ENCODE peak calls at places on chromosomes 16 and 17, in four cellular contexts. One of them, this sample, is unnamed.

GRCh38 chr17:79168486-79169055 is 93.9 kb downstream of the ENGASE start:
- DNase-seq in Panc1: no peak
- DNase-seq in left lung: no peak
- DNase-seq in GM23248: no peak
- DNase-seq in this sample: no peak

GRCh38 chr16:23896832-23897821 is 61.3 kb downstream of the PRKCB start:
- DNase-seq in GM23248: no peak
- DNase-seq in left lung: no peak
- DNase-seq in Panc1: no peak
- DNase-seq in this sample: no peak

GRCh38 chr17:59331929-59332889 is 754 bp downstream of the YPEL2 start:
- DNase-seq in left lung: peak; percentile 65
- DNase-seq in Panc1: no peak
- DNase-seq in GM23248: peak; percentile 70
- DNase-seq in this sample: peak; percentile 30

GRCh38 chr17:57957120-57957850 is 2.1 kb upstream of the CUEDC1 start:
- DNase-seq in GM23248: no peak
- DNase-seq in left lung: no peak
- DNase-seq in Panc1: no peak
- DNase-seq in this sample: no peak

GRCh38 chr16:71895679-71896385 is 501 bp downstream of the IST1 start:
- DNase-seq in left lung: peak; percentile 49
- DNase-seq in GM23248: peak; percentile 68
- DNase-seq in Panc1: no peak
- DNase-seq in this sample: peak; percentile 29

GRCh38 chr17:64662774-64663367 is 764 bp upstream of the SMURF2 start:
- DNase-seq in GM23248: no peak
- DNase-seq in Panc1: no peak
- DNase-seq in left lung: no peak
- DNase-seq in this sample: no peak

GRCh38 chr17:42329025-42329976 is 41.0 kb downstream of the STAT5A start:
- DNase-seq in Panc1: no peak
- DNase-seq in left lung: peak; percentile 34
- DNase-seq in GM23248: peak; percentile 89
- DNase-seq in this sample: peak; percentile 66

GRCh38 chr17:69525920-69526841 is 111.7 kb downstream of the MAP2K6 start:
- DNase-seq in GM23248: peak; percentile 71
- DNase-seq in left lung: no peak
- DNase-seq in Panc1: peak; percentile 48
- DNase-seq in this sample: no peak

GRCh38 chr17:68432086-68432864 is 25.0 kb downstream of the WIPI1 start:
- DNase-seq in GM23248: no peak
- DNase-seq in Panc1: no peak
- DNase-seq in left lung: no peak
- DNase-seq in this sample: no peak

GRCh38 chr17:17941015-17941414 is 31.2 kb downstream of the TOM1L2 start:
- DNase-seq in Panc1: no peak
- DNase-seq in left lung: no peak
- DNase-seq in GM23248: no peak
- DNase-seq in this sample: no peak

GRCh38 chr17:17942846-17943245 is 29.4 kb downstream of the TOM1L2 start:
- DNase-seq in left lung: no peak
- DNase-seq in Panc1: no peak
- DNase-seq in GM23248: peak; percentile 56
- DNase-seq in this sample: no peak

GRCh38 chr17:17944253-17944652 is 27.9 kb downstream of the TOM1L2 start:
- DNase-seq in GM23248: no peak
- DNase-seq in Panc1: no peak
- DNase-seq in left lung: no peak
- DNase-seq in this sample: no peak

GRCh38 chr17:17944743-17945142 is 27.5 kb downstream of the TOM1L2 start:
- DNase-seq in Panc1: no peak
- DNase-seq in GM23248: no peak
- DNase-seq in left lung: no peak
- DNase-seq in this sample: no peak

DNA sequence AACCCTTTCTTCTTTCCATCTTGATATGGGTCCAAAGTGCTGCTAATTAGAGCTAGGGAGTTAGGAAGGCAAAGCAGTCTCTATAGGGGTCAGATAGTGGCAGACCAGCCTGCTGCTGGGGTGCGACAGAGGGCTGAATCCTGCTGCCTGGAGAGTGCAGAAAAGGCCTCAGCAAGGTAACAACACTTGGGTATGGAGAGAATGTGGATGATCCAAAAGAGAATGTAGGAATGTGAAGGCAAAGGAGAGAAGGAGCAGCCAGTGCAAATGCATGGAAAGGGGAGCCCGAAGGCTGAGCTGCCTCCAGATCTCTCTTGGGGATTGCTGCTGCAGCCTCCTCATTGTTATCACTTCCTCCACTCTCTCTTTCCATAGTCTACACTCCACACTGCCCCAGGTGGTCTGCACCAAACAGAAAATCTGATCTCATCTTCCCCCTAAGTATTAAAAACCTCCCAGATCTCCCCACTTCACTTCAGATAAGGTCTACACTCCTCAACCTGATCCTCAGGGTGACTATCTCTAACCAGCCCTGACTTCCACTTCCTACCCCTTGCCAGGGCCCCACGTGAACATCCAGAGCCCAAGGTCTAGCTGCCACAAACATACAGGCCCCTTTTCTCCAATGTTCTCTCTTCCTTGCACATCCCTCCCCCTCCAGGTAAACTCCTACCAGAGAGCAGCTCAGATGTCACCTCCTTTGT is 28.8 kb downstream of the TOM1L2 start:
- DNase-seq in left lung: no peak
- DNase-seq in Panc1: no peak
- DNase-seq in GM23248: no peak
- DNase-seq in this sample: no peak
- H3K27ac ChIP-seq in left lung: peak overlapping the region; percentile 48
- H3K27ac ChIP-seq in Panc1: peak overlapping the region; percentile 84
- H3K27ac ChIP-seq in GM23248: no peak overlapping the region
- H3K27ac ChIP-seq in this sample: peak overlapping the region; percentile 4

GRCh38 chr16:2007081-2007836 is 2.4 kb downstream of the ZNF598 start:
- DNase-seq in GM23248: no peak
- DNase-seq in left lung: no peak
- DNase-seq in Panc1: no peak
- DNase-seq in this sample: no peak
- H3K4me1 ChIP-seq in GM23248: peaks cover 21% of the 10 kb centered on the region
- H3K4me1 ChIP-seq in left lung: peaks cover 40% of the 10 kb centered on the region
- H3K4me1 ChIP-seq in Panc1: peaks cover 47% of the 10 kb centered on the region
- H3K4me1 ChIP-seq in this sample: peaks cover 30% of the 10 kb centered on the region

GRCh38 chr16:48612621-48613020 is 2.6 kb upstream of the N4BP1 start:
- DNase-seq in GM23248: no peak
- DNase-seq in left lung: no peak
- DNase-seq in Panc1: no peak
- DNase-seq in this sample: no peak

GRCh38 chr16:48613061-48613957 is 3.3 kb upstream of the N4BP1 start:
- DNase-seq in left lung: no peak
- DNase-seq in GM23248: peak; percentile 49
- DNase-seq in Panc1: no peak
- DNase-seq in this sample: no peak

GRCh38 chr16:48608871-48609452 is 1.0 kb downstream of the N4BP1 start:
- DNase-seq in left lung: no peak
- DNase-seq in Panc1: no peak
- DNase-seq in GM23248: peak; percentile 51
- DNase-seq in this sample: no peak

GRCh38 chr16:48609453-48610023 is 442 bp downstream of the N4BP1 start:
- DNase-seq in Panc1: no peak
- DNase-seq in left lung: no peak
- DNase-seq in GM23248: peak; percentile 83
- DNase-seq in this sample: no peak

GRCh38 chr16:48611329-48612137 is 1.6 kb upstream of the N4BP1 start:
- DNase-seq in left lung: no peak
- DNase-seq in Panc1: no peak
- DNase-seq in GM23248: no peak
- DNase-seq in this sample: no peak
- H3K27ac ChIP-seq in left lung: peak overlapping the region; percentile 96
- H3K27ac ChIP-seq in Panc1: peak overlapping the region; percentile 93
- H3K27ac ChIP-seq in GM23248: no peak overlapping the region
- H3K27ac ChIP-seq in this sample: peak overlapping the region; percentile 58

GRCh38 chr17:83050651-83051422 is 28.6 kb upstream of the METRNL start:
- DNase-seq in left lung: peak; percentile 59
- DNase-seq in GM23248: peak; percentile 35
- DNase-seq in Panc1: no peak
- DNase-seq in this sample: no peak
- H3K4me1 ChIP-seq in left lung: peaks cover 8% of the 10 kb centered on the region
- H3K4me1 ChIP-seq in GM23248: peaks cover 26% of the 10 kb centered on the region
- H3K4me1 ChIP-seq in Panc1: peaks cover 34% of the 10 kb centered on the region
- H3K4me1 ChIP-seq in this sample: no peaks in the 10 kb centered on the region

GRCh38 chr17:46772013-46772878 is 46.2 kb downstream of the WNT3 start:
- DNase-seq in GM23248: peak; percentile 56
- DNase-seq in left lung: no peak
- DNase-seq in Panc1: no peak
- DNase-seq in this sample: no peak
- H3K27ac ChIP-seq in GM23248: no peak overlapping the region
- H3K27ac ChIP-seq in left lung: peak overlapping the region; percentile 45
- H3K27ac ChIP-seq in Panc1: peak overlapping the region; percentile 57
- H3K27ac ChIP-seq in this sample: peak overlapping the region; percentile 17

GRCh38 chr16:89173629-89173921 is 2.0 kb downstream of the CDH15 start:
- DNase-seq in Panc1: no peak
- DNase-seq in left lung: no peak
- DNase-seq in GM23248: no peak
- DNase-seq in this sample: no peak
- H3K4me1 ChIP-seq in Panc1: peaks cover 6% of the 10 kb centered on the region
- H3K4me1 ChIP-seq in left lung: peaks cover 10% of the 10 kb centered on the region
- H3K4me1 ChIP-seq in GM23248: no peaks in the 10 kb centered on the region
- H3K4me1 ChIP-seq in this sample: peaks cover 18% of the 10 kb centered on the region

DNA sequence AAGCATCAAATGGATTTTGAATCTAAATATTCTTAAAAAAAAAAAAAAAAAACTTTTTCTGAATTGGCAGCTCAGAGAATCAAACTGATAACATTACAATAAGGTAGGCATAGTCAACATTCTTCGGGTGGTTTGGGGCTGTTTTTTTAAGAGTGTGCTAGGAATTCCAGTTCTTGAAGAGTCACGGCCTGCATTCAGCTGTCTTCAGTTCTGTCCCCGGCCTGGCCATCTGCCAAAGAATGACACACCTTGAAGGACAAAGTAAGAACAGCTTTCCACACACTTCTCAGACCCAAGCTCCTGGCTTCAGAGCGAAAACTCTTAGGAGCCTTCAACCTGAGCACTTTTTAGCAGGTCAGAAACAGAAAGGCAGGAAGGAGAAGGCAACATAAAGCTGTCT is 524.2 kb upstream of the ZFHX3 start:
- DNase-seq in left lung: peak; percentile 40
- DNase-seq in GM23248: peak; percentile 9
- DNase-seq in Panc1: no peak
- DNase-seq in this sample: peak; percentile 35
- H3K27ac ChIP-seq in left lung: no peak overlapping the region
- H3K27ac ChIP-seq in GM23248: no peak overlapping the region
- H3K27ac ChIP-seq in Panc1: no peak overlapping the region
- H3K27ac ChIP-seq in this sample: no peak overlapping the region

GRCh38 chr17:83100853-83101391 is 21.5 kb downstream of the METRNL start:
- DNase-seq in Panc1: no peak
- DNase-seq in left lung: no peak
- DNase-seq in GM23248: peak; percentile 61
- DNase-seq in this sample: no peak
- H3K4me1 ChIP-seq in Panc1: peaks cover 27% of the 10 kb centered on the region
- H3K4me1 ChIP-seq in left lung: peaks cover 17% of the 10 kb centered on the region
- H3K4me1 ChIP-seq in GM23248: peaks cover 47% of the 10 kb centered on the region
- H3K4me1 ChIP-seq in this sample: peaks cover 21% of the 10 kb centered on the region